ENCODE peak calls at places on chromosomes 3 and 15, in five cellular contexts. One of them, this sample, is unnamed.

GRCh38 chr3:124007186-124007585 is 15.3 kb upstream of the ROPN1 start:
- DNase-seq in Karpas-422: no peak
- DNase-seq in caudate nucleus: no peak
- DNase-seq in colonic mucosa: no peak
- DNase-seq in CD8-positive, alpha-beta T cell: no peak
- DNase-seq in this sample: no peak

GRCh38 chr3:53186726-53187125 is 25.7 kb downstream of the PRKCD start:
- DNase-seq in colonic mucosa: no peak
- DNase-seq in Karpas-422: no peak
- DNase-seq in caudate nucleus: no peak
- DNase-seq in CD8-positive, alpha-beta T cell: no peak
- DNase-seq in this sample: no peak

GRCh38 chr15:68272797-68273271 is 4.7 kb upstream of the FEM1B start:
- DNase-seq in CD8-positive, alpha-beta T cell: no peak
- DNase-seq in colonic mucosa: no peak
- DNase-seq in Karpas-422: no peak
- DNase-seq in caudate nucleus: no peak
- DNase-seq in this sample: no peak

GRCh38 chr3:46423588-46423987 is 16.5 kb downstream of the CCRL2 start:
- DNase-seq in Karpas-422: no peak
- DNase-seq in colonic mucosa: no peak
- DNase-seq in CD8-positive, alpha-beta T cell: no peak
- DNase-seq in caudate nucleus: no peak
- DNase-seq in this sample: no peak

GRCh38 chr3:15305366-15305844 is 27.0 kb downstream of the SH3BP5 start:
- DNase-seq in caudate nucleus: no peak
- DNase-seq in CD8-positive, alpha-beta T cell: no peak
- DNase-seq in Karpas-422: no peak
- DNase-seq in colonic mucosa: no peak
- DNase-seq in this sample: no peak

GRCh38 chr15:29822100-29822684 is at the start of gene TJP1:
- DNase-seq in Karpas-422: no peak
- DNase-seq in CD8-positive, alpha-beta T cell: no peak
- DNase-seq in caudate nucleus: peak
- DNase-seq in colonic mucosa: peak
- DNase-seq in this sample: peak

GRCh38 chr15:90437516-90437915 is 49.5 kb downstream of the IQGAP1 start:
- DNase-seq in caudate nucleus: no peak
- DNase-seq in colonic mucosa: no peak
- DNase-seq in Karpas-422: no peak
- DNase-seq in CD8-positive, alpha-beta T cell: no peak
- DNase-seq in this sample: no peak

GRCh38 chr3:42398080-42398479 is 12.3 kb downstream of the LYZL4 start:
- DNase-seq in Karpas-422: no peak
- DNase-seq in caudate nucleus: no peak
- DNase-seq in colonic mucosa: no peak
- DNase-seq in CD8-positive, alpha-beta T cell: no peak
- DNase-seq in this sample: no peak

GRCh38 chr15:33543957-33544356 is 233.2 kb downstream of the RYR3 start:
- DNase-seq in Karpas-422: no peak
- DNase-seq in colonic mucosa: no peak
- DNase-seq in caudate nucleus: no peak
- DNase-seq in CD8-positive, alpha-beta T cell: no peak
- DNase-seq in this sample: no peak

GRCh38 chr3:170914690-170915089 is 6.3 kb upstream of the EIF5A2 start:
- DNase-seq in colonic mucosa: no peak
- DNase-seq in Karpas-422: no peak
- DNase-seq in CD8-positive, alpha-beta T cell: no peak
- DNase-seq in caudate nucleus: no peak
- DNase-seq in this sample: no peak

GRCh38 chr3:105774444-105775180 is 94.2 kb downstream of the CBLB start:
- DNase-seq in colonic mucosa: no peak
- DNase-seq in caudate nucleus: no peak
- DNase-seq in Karpas-422: no peak
- DNase-seq in CD8-positive, alpha-beta T cell: no peak
- DNase-seq in this sample: no peak

GRCh38 chr15:32683231-32683630 is 34.6 kb upstream of the GREM1 start:
- DNase-seq in caudate nucleus: no peak
- DNase-seq in Karpas-422: no peak
- DNase-seq in CD8-positive, alpha-beta T cell: no peak
- DNase-seq in colonic mucosa: no peak
- DNase-seq in this sample: no peak

GRCh38 chr3:85110393-85110792 is 151.6 kb downstream of the CADM2 start:
- DNase-seq in caudate nucleus: no peak
- DNase-seq in Karpas-422: no peak
- DNase-seq in colonic mucosa: no peak
- DNase-seq in CD8-positive, alpha-beta T cell: no peak
- DNase-seq in this sample: no peak

GRCh38 chr3:12926660-12927059 is 85.3 kb upstream of the RPL32 start:
- DNase-seq in Karpas-422: no peak
- DNase-seq in caudate nucleus: no peak
- DNase-seq in CD8-positive, alpha-beta T cell: no peak
- DNase-seq in colonic mucosa: no peak
- DNase-seq in this sample: no peak

GRCh38 chr15:87263296-87263695 is 993.2 kb downstream of the NTRK3 start:
- DNase-seq in CD8-positive, alpha-beta T cell: no peak
- DNase-seq in caudate nucleus: no peak
- DNase-seq in colonic mucosa: no peak
- DNase-seq in Karpas-422: no peak
- DNase-seq in this sample: no peak

GRCh38 chr3:44104668-44105321 is 136.9 kb upstream of the TOPAZ1 start:
- DNase-seq in colonic mucosa: no peak
- DNase-seq in CD8-positive, alpha-beta T cell: no peak
- DNase-seq in Karpas-422: no peak
- DNase-seq in caudate nucleus: no peak
- DNase-seq in this sample: no peak

DNA sequence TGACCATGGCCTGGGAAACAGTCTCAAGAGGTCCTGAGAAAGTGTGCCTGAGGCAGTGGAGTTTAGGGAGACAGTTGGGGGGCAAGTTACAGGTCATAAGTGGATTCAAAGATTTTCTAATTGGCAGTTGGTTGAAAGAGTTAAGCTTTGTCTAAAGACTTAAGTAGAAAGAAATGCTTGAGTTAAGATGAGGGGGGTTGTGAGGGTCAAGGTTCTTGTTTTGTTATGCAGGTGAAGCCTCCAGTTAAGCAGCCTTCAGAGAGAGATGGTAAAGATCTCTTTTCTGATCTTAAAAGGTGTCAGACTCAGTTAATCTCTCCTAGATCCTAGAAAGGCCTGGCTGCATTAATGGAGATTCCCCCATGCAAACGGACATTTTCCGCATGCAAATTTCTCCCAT is 356.3 kb upstream of the C2CD4B start:
- DNase-seq in Karpas-422: no peak
- DNase-seq in colonic mucosa: no peak
- DNase-seq in CD8-positive, alpha-beta T cell: no peak
- DNase-seq in caudate nucleus: no peak
- DNase-seq in this sample: no peak
- H3K27ac ChIP-seq in Karpas-422: no peak
- H3K27ac ChIP-seq in colonic mucosa: no peak
- H3K27ac ChIP-seq in CD8-positive, alpha-beta T cell: no peak
- H3K27ac ChIP-seq in caudate nucleus: no peak
- H3K27ac ChIP-seq in this sample: no peak

GRCh38 chr15:49083471-49084284 is 37.4 kb upstream of the SECISBP2L start:
- DNase-seq in CD8-positive, alpha-beta T cell: no peak
- DNase-seq in caudate nucleus: no peak
- DNase-seq in colonic mucosa: no peak
- DNase-seq in Karpas-422: no peak
- DNase-seq in this sample: no peak

GRCh38 chr15:49084285-49084570 is 38.0 kb upstream of the SECISBP2L start:
- DNase-seq in colonic mucosa: no peak
- DNase-seq in caudate nucleus: no peak
- DNase-seq in CD8-positive, alpha-beta T cell: no peak
- DNase-seq in Karpas-422: no peak
- DNase-seq in this sample: no peak

GRCh38 chr15:49082960-49083359 is 36.7 kb upstream of the SECISBP2L start:
- DNase-seq in colonic mucosa: no peak
- DNase-seq in caudate nucleus: no peak
- DNase-seq in CD8-positive, alpha-beta T cell: no peak
- DNase-seq in Karpas-422: no peak
- DNase-seq in this sample: no peak

GRCh38 chr15:49088996-49089395 is 42.8 kb upstream of the SECISBP2L start:
- DNase-seq in colonic mucosa: no peak
- DNase-seq in Karpas-422: no peak
- DNase-seq in caudate nucleus: peak
- DNase-seq in CD8-positive, alpha-beta T cell: no peak
- DNase-seq in this sample: no peak

DNA sequence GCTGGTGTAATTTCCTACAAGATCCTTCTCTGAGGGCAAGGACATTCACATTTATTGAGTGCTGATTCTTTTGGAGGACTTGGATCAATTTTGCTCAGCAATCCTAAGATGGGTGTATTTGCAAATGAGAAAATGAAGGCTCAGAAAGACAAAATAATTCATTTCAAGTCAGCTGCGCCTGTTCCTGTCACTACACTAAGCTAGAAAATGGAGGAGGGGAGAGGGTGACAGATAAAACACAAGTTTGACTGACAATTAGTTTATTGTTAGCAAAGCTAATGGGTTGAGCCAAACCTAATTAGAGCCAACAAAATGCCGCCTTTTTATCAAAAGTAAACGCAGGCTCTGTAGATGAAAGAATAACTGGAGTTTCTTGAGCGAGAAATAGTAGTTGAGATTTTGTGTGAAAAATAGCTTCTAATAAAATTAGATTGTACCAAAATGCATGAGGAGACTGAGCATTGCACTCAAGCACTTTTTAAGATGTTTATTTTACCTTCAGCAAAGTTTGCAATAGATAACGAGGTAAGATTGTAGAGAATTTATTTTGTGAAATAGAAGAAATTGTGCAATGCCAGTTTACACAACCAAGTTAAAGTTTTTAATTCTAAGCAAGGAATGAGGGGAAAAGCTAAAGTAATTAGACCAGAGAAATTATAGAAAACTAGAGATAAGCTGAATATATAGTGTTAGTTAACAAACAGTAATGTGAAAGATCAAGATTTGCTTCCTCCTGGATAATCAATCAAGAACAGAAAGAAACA is 39.6 kb upstream of the SECISBP2L start:
- DNase-seq in caudate nucleus: no peak
- DNase-seq in CD8-positive, alpha-beta T cell: no peak
- DNase-seq in colonic mucosa: no peak
- DNase-seq in Karpas-422: no peak
- DNase-seq in this sample: no peak
- H3K27ac ChIP-seq in caudate nucleus: peak
- H3K27ac ChIP-seq in CD8-positive, alpha-beta T cell: no peak
- H3K27ac ChIP-seq in colonic mucosa: no peak
- H3K27ac ChIP-seq in Karpas-422: no peak
- H3K27ac ChIP-seq in this sample: peak

GRCh38 chr3:184360070-184360833 is 1.2 kb downstream of the CLCN2 start:
- DNase-seq in Karpas-422: no peak
- DNase-seq in colonic mucosa: no peak
- DNase-seq in CD8-positive, alpha-beta T cell: no peak
- DNase-seq in caudate nucleus: no peak
- DNase-seq in this sample: no peak

GRCh38 chr3:184359610-184360009 is 1.8 kb downstream of the CLCN2 start:
- DNase-seq in caudate nucleus: peak
- DNase-seq in Karpas-422: no peak
- DNase-seq in colonic mucosa: no peak
- DNase-seq in CD8-positive, alpha-beta T cell: no peak
- DNase-seq in this sample: peak

GRCh38 chr3:184361532-184361931 is at the start of the genes CLCN2 and POLR2H:
- DNase-seq in CD8-positive, alpha-beta T cell: no peak
- DNase-seq in caudate nucleus: peak
- DNase-seq in Karpas-422: peak
- DNase-seq in colonic mucosa: peak
- DNase-seq in this sample: peak

GRCh38 chr3:184361932-184362667 is 590 bp downstream of the POLR2H start:
- DNase-seq in CD8-positive, alpha-beta T cell: peak
- DNase-seq in caudate nucleus: peak
- DNase-seq in Karpas-422: peak
- DNase-seq in colonic mucosa: peak
- DNase-seq in this sample: peak

DNA sequence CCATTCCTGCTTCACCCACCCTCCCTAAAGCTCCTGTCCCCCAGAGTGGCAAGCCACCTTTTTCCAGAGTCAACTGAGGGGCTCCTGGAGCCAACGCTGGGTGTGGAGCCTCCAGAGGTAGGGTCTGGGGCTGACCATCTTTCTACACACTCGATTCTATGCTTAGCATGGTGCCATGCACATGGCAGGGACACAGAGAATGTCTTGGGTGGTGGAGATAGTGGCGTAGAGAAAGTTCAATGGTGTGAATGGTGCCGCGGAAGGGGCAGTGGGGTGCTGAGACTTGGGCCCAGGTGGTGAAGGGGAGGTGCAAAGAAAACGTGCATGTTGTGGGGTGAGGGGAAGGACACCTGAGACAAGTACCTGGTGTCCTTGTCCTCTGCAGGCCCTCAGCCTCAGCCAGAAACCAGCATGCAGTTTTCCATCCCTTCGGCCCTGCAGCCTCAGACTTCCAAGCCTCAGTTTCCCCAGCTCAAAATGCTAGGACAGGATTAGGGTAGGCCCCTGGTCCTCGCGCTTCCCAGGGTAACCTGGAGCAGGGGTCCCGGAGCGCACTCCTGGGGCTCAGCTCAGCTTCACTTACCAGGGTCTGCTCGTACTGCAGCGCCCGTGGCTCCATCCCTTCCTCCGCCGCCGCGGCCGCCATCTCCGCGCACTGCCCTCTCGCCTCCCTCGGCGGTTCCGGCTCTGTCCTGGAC is 422 bp downstream of the CLCN2 start:
- DNase-seq in colonic mucosa: no peak
- DNase-seq in Karpas-422: peak
- DNase-seq in CD8-positive, alpha-beta T cell: no peak
- DNase-seq in caudate nucleus: no peak
- DNase-seq in this sample: no peak
- H3K27ac ChIP-seq in colonic mucosa: peak
- H3K27ac ChIP-seq in Karpas-422: no peak
- H3K27ac ChIP-seq in CD8-positive, alpha-beta T cell: no peak
- H3K27ac ChIP-seq in caudate nucleus: peak
- H3K27ac ChIP-seq in this sample: peak

GRCh38 chr15:79027532-79028410 is 62.8 kb downstream of the RASGRF1 start:
- DNase-seq in caudate nucleus: no peak
- DNase-seq in colonic mucosa: no peak
- DNase-seq in Karpas-422: no peak
- DNase-seq in CD8-positive, alpha-beta T cell: no peak
- DNase-seq in this sample: no peak

GRCh38 chr15:79025802-79026201 is 64.8 kb downstream of the RASGRF1 start:
- DNase-seq in Karpas-422: peak
- DNase-seq in colonic mucosa: no peak
- DNase-seq in caudate nucleus: no peak
- DNase-seq in CD8-positive, alpha-beta T cell: no peak
- DNase-seq in this sample: no peak

GRCh38 chr15:79023546-79023890 is 67.1 kb downstream of the RASGRF1 start:
- DNase-seq in CD8-positive, alpha-beta T cell: no peak
- DNase-seq in caudate nucleus: no peak
- DNase-seq in Karpas-422: no peak
- DNase-seq in colonic mucosa: no peak
- DNase-seq in this sample: no peak

GRCh38 chr15:79023918-79024317 is 66.7 kb downstream of the RASGRF1 start:
- DNase-seq in caudate nucleus: no peak
- DNase-seq in colonic mucosa: no peak
- DNase-seq in Karpas-422: no peak
- DNase-seq in CD8-positive, alpha-beta T cell: no peak
- DNase-seq in this sample: no peak

DNA sequence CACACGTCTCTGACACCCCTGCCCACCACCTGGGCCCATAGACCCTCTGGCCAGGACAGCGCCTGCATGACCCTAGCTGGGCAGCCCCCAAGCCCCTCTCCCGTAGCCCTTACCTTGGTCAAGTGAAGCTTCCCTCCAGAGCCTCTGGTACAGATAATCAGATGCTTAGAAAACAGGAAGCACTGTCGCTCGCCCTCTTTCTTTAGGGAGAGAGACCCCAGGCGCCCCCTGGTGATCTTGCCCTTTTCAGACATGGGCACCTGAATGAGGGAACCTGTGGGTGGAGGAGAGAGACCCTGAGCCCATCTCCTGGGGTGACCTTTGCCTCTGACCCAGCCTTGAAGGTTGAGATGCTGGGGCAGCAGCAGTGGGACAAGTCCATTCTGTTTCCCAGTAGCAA is 65.4 kb downstream of the RASGRF1 start:
- DNase-seq in caudate nucleus: no peak
- DNase-seq in Karpas-422: peak
- DNase-seq in CD8-positive, alpha-beta T cell: no peak
- DNase-seq in colonic mucosa: no peak
- DNase-seq in this sample: no peak
- H3K27ac ChIP-seq in caudate nucleus: no peak
- H3K27ac ChIP-seq in Karpas-422: no peak
- H3K27ac ChIP-seq in CD8-positive, alpha-beta T cell: no peak
- H3K27ac ChIP-seq in colonic mucosa: no peak
- H3K27ac ChIP-seq in this sample: no peak

This sample was measured in substantia nigra.